ENCODE peak calls at places on chromosomes 1 and 21, in six cellular contexts. M, F, U, P, O and A are unnamed samples.

GRCh38 chr1:230938924-230939368 is 39.7 kb downstream of the TTC13 start:
- DNase-seq in F (no peak), P (no peak), O (no peak), M (no peak), U (no peak), A (no peak)

GRCh38 chr21:44299085-44299457 is 782 bp upstream of the PFKL start:
- DNase-seq in P (no peak), M (no peak), U (no peak), F (peak), O (no peak), A (no peak)

GRCh38 chr1:206935491-206936067 is 10.7 kb downstream of the PIGR start:
- DNase-seq in M (no peak), P (peak), O (peak), F (peak), U (no peak), A (no peak)

GRCh38 chr1:74767490-74767889 is 34.5 kb downstream of the TYW3 start:
- DNase-seq in F (peak), M (no peak), O (peak), P (peak), U (no peak), A (no peak)

GRCh38 chr1:117061986-117062415 is 1.9 kb downstream of the TTF2 start:
- DNase-seq in U (no peak), F (no peak), P (no peak), O (no peak), M (no peak), A (no peak)

GRCh38 chr1:228313536-228314277 is 92.9 kb downstream of the TRIM11 start:
- DNase-seq in M (no peak), U (no peak), F (no peak), O (no peak), P (no peak), A (no peak)

GRCh38 chr1:15168479-15168878 is 14.9 kb downstream of the TMEM51 start:
- DNase-seq in M (peak), U (no peak), O (peak), P (no peak), F (no peak), A (no peak)

GRCh38 chr1:175192111-175192629 is 406 bp downstream of the KIAA0040 start:
- DNase-seq in M (peak), F (no peak), U (peak), O (peak), P (peak), A (peak)

GRCh38 chr1:34115233-34115632 is 49.8 kb downstream of the CSMD2 start:
- DNase-seq in F (no peak), P (no peak), U (no peak), M (no peak), O (no peak), A (no peak)

GRCh38 chr1:117347907-117348306 is 19.3 kb upstream of the MAN1A2 start:
- DNase-seq in F (no peak), U (no peak), M (no peak), P (no peak), O (no peak), A (no peak)

GRCh38 chr1:107196973-107197562 is 56.2 kb downstream of the NTNG1 start:
- DNase-seq in F (peak), U (no peak), M (no peak), P (peak), O (no peak), A (no peak)